ENCODE peak calls at places on chromosomes 5 and 9, in four cellular contexts. G is fibroblast of lung, P is neural progenitor cell, Z is H1. M is an unnamed sample. For H3K4me1 and H3K36me3, the result is how much of the 10 kb centered on the place peaks cover.

GRCh38 chr5:173627860-173628392 is 11.5 kb upstream of the BOD1 start:
- DNase-seq in Z (peak), G (no peak), P (peak), M (no peak)

GRCh38 chr5:85069659-85070640 is 685.3 kb upstream of the EDIL3 start:
- DNase-seq in P (no peak), G (no peak), Z (peak), M (no peak)

GRCh38 chr5:173946353-173946752 is 42.6 kb upstream of the C5orf47 start:
- DNase-seq in P (no peak), Z (no peak), G (no peak), M (peak)

GRCh38 chr9:95043826-95044225 is 273.7 kb downstream of the FANCC start:
- DNase-seq in G (no peak), P (no peak), Z (no peak), M (no peak)

GRCh38 chr9:34547960-34548603 is 25.3 kb upstream of the ENHO start:
- DNase-seq in G (peak), Z (peak), P (peak), M (peak)

GRCh38 chr5:60972225-60972624 is 27.2 kb downstream of the NDUFAF2 start:
- DNase-seq in G (no peak), P (no peak), Z (no peak), M (no peak)

GRCh38 chr5:138622051-138622450 is 46.9 kb upstream of the HSPA9 start:
- DNase-seq in Z (no peak), G (no peak), P (no peak), M (no peak)

GRCh38 chr9:22214497-22215031 is 205.5 kb upstream of the CDKN2B start:
- DNase-seq in G (peak), Z (no peak), P (no peak), M (no peak)

GRCh38 chr9:135299651-135300345 is 179.8 kb upstream of the PPP1R26 start:
- DNase-seq in Z (peak), G (no peak), P (no peak), M (no peak)

GRCh38 chr5:100777680-100778281 is 125.3 kb downstream of the ST8SIA4 start:
- DNase-seq in Z (no peak), P (no peak), G (peak), M (peak)

GRCh38 chr9:68763104-68763503 is 58.1 kb downstream of the PIP5K1B start:
- DNase-seq in Z (no peak), P (no peak), G (no peak), M (no peak)

GRCh38 chr9:133975511-133975910 is 16.6 kb downstream of the VAV2 start:
- DNase-seq in P (no peak), G (no peak), Z (no peak), M (no peak)

GRCh38 chr5:73480500-73480899 is 17.7 kb upstream of the BTF3 start:
- DNase-seq in G (no peak), Z (no peak), P (no peak), M (no peak)

GRCh38 chr5:109943701-109944235 is 254.0 kb downstream of the MAN2A1 start:
- DNase-seq in P (no peak), G (no peak), Z (no peak), M (no peak)

GRCh38 chr9:127873886-127874285 is 3.6 kb downstream of the AK1 start:
- DNase-seq in P (no peak), G (peak), Z (no peak), M (no peak)

GRCh38 chr5:132767150-132767549 is 9.9 kb downstream of the SEPTIN8 start:
- DNase-seq in Z (no peak), G (no peak), P (no peak), M (no peak)

GRCh38 chr5:132766806-132767055 is 10.3 kb downstream of the SEPTIN8 start:
- DNase-seq in Z (no peak), G (no peak), P (no peak), M (no peak)

GRCh38 chr5:132770476-132771159 is 6.4 kb downstream of the SEPTIN8 start:
- DNase-seq in P (peak), Z (no peak), G (no peak), M (no peak)

GRCh38 chr5:132766020-132766805 is 10.8 kb downstream of the SEPTIN8 start:
- DNase-seq in Z (no peak), G (no peak), P (no peak), M (no peak)

GRCh38 chr5:132768485-132768868 is 8.6 kb downstream of the SEPTIN8 start:
- DNase-seq in Z (no peak), G (no peak), P (no peak), M (no peak)
- H3K4me1 ChIP-seq in Z (under half), G (under half), P (under half), M (under half)

GRCh38 chr5:41918105-41918504 is 7.0 kb upstream of the FBXO4 start:
- DNase-seq in G (no peak), Z (no peak), P (no peak), M (no peak)
- H3K36me3 ChIP-seq in G (under half), Z (under half), P (under half), M (half or more)

GRCh38 chr5:36902353-36902752 is 25.8 kb downstream of the NIPBL start:
- DNase-seq in P (no peak), Z (no peak), G (no peak), M (no peak)

GRCh38 chr5:36900279-36900678 is 23.7 kb downstream of the NIPBL start:
- DNase-seq in P (no peak), Z (no peak), G (no peak), M (no peak)

GRCh38 chr5:36904677-36905076 is 28.1 kb downstream of the NIPBL start:
- DNase-seq in G (no peak), P (no peak), Z (no peak), M (no peak)

GRCh38 chr5:36899860-36900259 is 23.3 kb downstream of the NIPBL start:
- DNase-seq in Z (no peak), P (no peak), G (no peak), M (no peak)

DNA sequence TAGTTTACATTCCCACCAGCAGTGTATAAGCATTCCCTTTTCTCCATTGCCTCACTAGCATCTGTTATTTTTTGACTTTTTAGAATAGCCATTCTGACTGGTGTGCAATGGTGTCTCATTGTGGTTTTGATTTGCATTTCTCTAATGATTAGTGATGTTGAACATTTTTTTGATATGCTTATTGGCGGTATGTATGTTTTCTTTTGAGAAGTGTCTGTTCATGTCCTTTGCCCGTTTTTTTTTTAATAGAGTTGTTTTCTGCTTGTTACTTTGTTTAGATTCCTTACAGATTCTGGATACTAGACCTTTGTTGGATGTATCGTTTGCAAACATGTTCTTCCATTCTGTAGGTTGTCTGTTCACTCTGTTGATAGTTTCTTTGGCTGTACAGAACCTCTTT is 25.3 kb downstream of the NIPBL start:
- DNase-seq in G (no peak), Z (no peak), P (no peak), M (no peak)
- H2AFZ ChIP-seq in G (no peak), Z (no peak), P (no peak), M (no peak)

GRCh38 chr9:14957054-14957453 is 46.8 kb upstream of the FREM1 start:
- DNase-seq in Z (no peak), G (no peak), P (no peak), M (no peak)
- H3K4me1 ChIP-seq in Z (under half), G (under half), P (under half), M (under half)

DNA sequence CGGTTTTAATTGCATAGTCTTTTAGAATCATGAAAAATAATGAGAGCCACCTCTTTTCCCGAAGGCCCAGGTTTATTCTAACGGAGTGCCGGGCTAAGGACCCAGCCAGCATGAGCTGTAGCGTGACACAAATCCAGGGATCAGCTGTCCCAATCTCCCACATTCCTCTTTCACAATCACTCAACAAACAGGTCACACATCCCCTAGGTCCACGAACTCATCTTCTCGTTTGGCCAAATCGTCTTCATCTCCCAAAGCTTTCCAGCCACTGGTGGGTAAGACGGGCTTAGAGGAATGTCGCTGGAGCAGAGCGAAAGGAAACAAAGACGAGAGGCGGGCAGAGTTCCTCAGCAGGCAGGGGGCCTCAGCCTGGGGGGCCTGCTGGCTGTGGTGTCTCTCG is 55.5 kb upstream of the GOLPH3 start:
- DNase-seq in Z (no peak), P (no peak), G (no peak), M (no peak)
- H3K36me3 ChIP-seq in Z (under half), P (under half), G (under half), M (half or more)

GRCh38 chr5:180623844-180624243 is 25.6 kb downstream of the FLT4 start:
- DNase-seq in G (no peak), P (no peak), Z (no peak), M (no peak)
- H2AFZ ChIP-seq in G (no peak), P (no peak), Z (no peak), M (no peak)

DNA sequence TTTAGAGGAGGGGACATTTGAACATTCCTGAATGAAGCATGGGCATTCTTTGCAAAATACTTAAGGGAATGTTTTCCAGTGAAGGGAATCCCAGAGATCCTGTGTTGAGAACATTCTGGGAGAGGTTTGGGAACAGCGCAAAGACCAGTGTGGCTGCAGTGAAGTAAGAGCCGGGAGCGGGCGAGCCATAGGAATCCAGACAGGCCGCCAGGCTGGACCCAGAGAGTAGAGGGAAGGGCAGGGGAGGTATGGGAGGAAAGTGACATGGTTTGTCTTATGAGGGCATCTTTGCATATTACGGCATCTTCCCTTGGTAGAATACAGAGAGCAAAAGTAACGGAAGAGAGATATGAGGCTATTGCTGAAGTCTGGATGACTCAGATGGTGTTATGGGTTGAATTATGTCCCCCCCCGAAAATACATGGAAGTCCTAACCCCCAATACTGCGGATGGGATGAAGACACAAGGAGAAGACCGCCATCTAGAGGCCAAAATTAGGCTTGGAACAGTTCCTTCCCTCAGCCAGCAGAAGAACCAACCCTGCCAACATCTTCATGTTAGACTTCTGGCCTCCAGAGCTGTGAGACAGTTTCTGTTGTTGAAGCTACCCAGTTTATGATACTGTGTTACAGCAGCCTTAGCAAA is 268.2 kb downstream of the MAST4 start:
- DNase-seq in Z (no peak), P (no peak), G (peak), M (no peak)
- H3K4me1 ChIP-seq in Z (under half), P (under half), G (under half), M (under half)

DNA sequence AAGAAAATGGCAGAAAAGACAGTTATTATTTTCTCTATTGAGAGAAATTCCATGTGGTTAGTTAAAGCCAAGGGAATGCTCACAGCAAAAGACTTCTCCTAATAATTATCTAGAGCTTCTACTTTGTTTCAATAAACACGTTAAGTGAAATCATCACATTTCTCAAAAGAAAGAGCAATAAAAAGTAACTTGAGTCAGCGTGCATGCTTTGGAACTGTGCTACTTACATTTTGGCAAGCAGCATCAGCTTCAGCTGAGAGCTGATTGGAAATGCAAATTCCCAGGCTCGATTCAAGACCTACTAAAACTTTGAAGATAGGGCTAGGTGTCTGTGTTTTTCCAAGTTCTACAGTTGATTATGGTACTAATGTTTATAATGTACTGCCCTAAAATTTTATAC is 132.1 kb downstream of the CDH18 start:
- DNase-seq in G (peak), Z (no peak), P (no peak), M (no peak)
- H3K36me3 ChIP-seq in G (under half), Z (under half), P (under half), M (under half)

M was measured in Karpas-422.